ENCODE peak calls at places on chromosomes 11 and 22, in seven cellular contexts. L, E, P, U, H, K and Q are unnamed samples.

GRCh38 chr11:19311306-19312030 is 70.7 kb upstream of the E2F8 start:
- DNase-seq in L (no peak), E (peak; percentile 31), P (peak; percentile 13), U (peak; percentile 56), H (no peak), K (peak; percentile 71), Q (peak; percentile 50)

GRCh38 chr11:130588471-130588870 is 140.0 kb downstream of the ADAMTS15 start:
- DNase-seq in L (no peak), E (no peak), P (no peak), U (no peak), H (no peak), K (no peak), Q (no peak)

GRCh38 chr11:133078591-133079179 is 453.6 kb downstream of the OPCML start:
- DNase-seq in L (no peak), E (no peak), P (no peak), U (peak; percentile 60), H (no peak), K (peak; percentile 58), Q (peak; percentile 62)

GRCh38 chr22:40070701-40071100 is 75.9 kb downstream of the FAM83F start:
- DNase-seq in L (no peak), E (no peak), P (no peak), U (no peak), H (no peak), K (peak; percentile 3), Q (no peak)

GRCh38 chr11:6418958-6419611 is at the start of gene APBB1:
- DNase-seq in L (peak; percentile 95), E (no peak), P (no peak), U (no peak), H (peak; percentile 66), K (peak; percentile 60), Q (peak; percentile 86)

GRCh38 chr11:93902921-93903320 is 52.5 kb upstream of the VSTM5 start:
- DNase-seq in L (no peak), E (no peak), P (no peak), U (no peak), H (no peak), K (no peak), Q (no peak)

GRCh38 chr11:71977743-71978418 is 20.8 kb upstream of the IL18BP start:
- DNase-seq in L (no peak), E (peak; percentile 15), P (no peak), U (no peak), H (no peak), K (peak; percentile 68), Q (peak; percentile 48)

GRCh38 chr11:122556605-122557004 is 98.9 kb upstream of the UBASH3B start:
- DNase-seq in L (peak; percentile 81), E (no peak), P (no peak), U (no peak), H (peak; percentile 13), K (peak; percentile 43), Q (no peak)

GRCh38 chr11:67167086-67167485 is 48.0 kb downstream of the KDM2A start:
- DNase-seq in L (no peak), E (no peak), P (no peak), U (no peak), H (no peak), K (no peak), Q (no peak)

GRCh38 chr11:44005076-44005800 is 42.5 kb upstream of the ACCSL start:
- DNase-seq in L (no peak), E (no peak), P (no peak), U (peak; percentile 19), H (no peak), K (no peak), Q (no peak)

GRCh38 chr11:35111171-35112055 is 27.6 kb upstream of the CD44 start:
- DNase-seq in L (peak; percentile 16), E (no peak), P (peak; percentile 55), U (no peak), H (no peak), K (peak; percentile 94), Q (no peak)

GRCh38 chr11:21066030-21066429 is 396.6 kb downstream of the NELL1 start:
- DNase-seq in L (no peak), E (no peak), P (no peak), U (no peak), H (no peak), K (no peak), Q (no peak)

GRCh38 chr11:46348986-46349401 is 1.7 kb downstream of the DGKZ start:
- DNase-seq in L (no peak), E (no peak), P (no peak), U (no peak), H (no peak), K (no peak), Q (no peak)

GRCh38 chr11:88102595-88102929 is 72.7 kb downstream of the RAB38 start:
- DNase-seq in L (no peak), E (no peak), P (no peak), U (no peak), H (no peak), K (peak; percentile 36), Q (no peak)

GRCh38 chr11:33912405-33913361 is 20.8 kb upstream of the LMO2 start:
- DNase-seq in L (no peak), E (peak; percentile 10), P (peak; percentile 59), U (no peak), H (peak; percentile 80), K (peak; percentile 84), Q (peak; percentile 65)

GRCh38 chr11:36165638-36166389 is 123.4 kb downstream of the COMMD9 start:
- DNase-seq in L (no peak), E (no peak), P (no peak), U (no peak), H (no peak), K (no peak), Q (no peak)

GRCh38 chr11:35897019-35897418 is 46.8 kb upstream of the LDLRAD3 start:
- DNase-seq in L (no peak), E (no peak), P (no peak), U (no peak), H (no peak), K (peak; percentile 25), Q (no peak)

GRCh38 chr22:27825174-27825573 is 23.6 kb upstream of the MN1 start:
- DNase-seq in L (peak; percentile 73), E (no peak), P (no peak), U (no peak), H (no peak), K (no peak), Q (no peak)

GRCh38 chr22:39621826-39622225 is 51.3 kb downstream of the CACNA1I start:
- DNase-seq in L (no peak), E (no peak), P (no peak), U (no peak), H (no peak), K (no peak), Q (no peak)

GRCh38 chr22:44385781-44386180 is 73.0 kb upstream of the SHISAL1 start:
- DNase-seq in L (peak; percentile 47), E (no peak), P (no peak), U (no peak), H (no peak), K (no peak), Q (no peak)

GRCh38 chr11:32224580-32224979 is 133.7 kb downstream of the RCN1 start:
- DNase-seq in L (no peak), E (no peak), P (no peak), U (no peak), H (no peak), K (no peak), Q (no peak)

GRCh38 chr11:130144129-130144528 is 15.5 kb upstream of the ST14 start:
- DNase-seq in L (no peak), E (no peak), P (no peak), U (peak; percentile 77), H (no peak), K (no peak), Q (no peak)

GRCh38 chr11:117457031-117457785 is 129.6 kb downstream of the CEP164 start:
- DNase-seq in L (no peak), E (no peak), P (no peak), U (no peak), H (peak; percentile 65), K (no peak), Q (no peak)

GRCh38 chr11:117457835-117458234 is 130.2 kb downstream of the CEP164 start:
- DNase-seq in L (no peak), E (no peak), P (no peak), U (peak; percentile 25), H (no peak), K (no peak), Q (no peak)

GRCh38 chr11:117459121-117459978 is 131.7 kb downstream of the CEP164 start:
- DNase-seq in L (no peak), E (no peak), P (no peak), U (no peak), H (no peak), K (no peak), Q (no peak)

GRCh38 chr11:117459979-117460300 is 132.3 kb downstream of the CEP164 start:
- DNase-seq in L (no peak), E (no peak), P (no peak), U (no peak), H (no peak), K (no peak), Q (no peak)

GRCh38 chr11:117458275-117459120 is 130.8 kb downstream of the CEP164 start:
- DNase-seq in L (no peak), E (no peak), P (no peak), U (peak; percentile 36), H (peak; percentile 72), K (no peak), Q (peak; percentile 71)
- TF ChIP-seq CTCF in L (no peak), E (no peak), P (no peak), U (no peak), H (no peak), K (no peak), Q (no peak)

GRCh38 chr22:20170170-20170569 is 19.3 kb upstream of the CCDC188 start:
- DNase-seq in L (peak; percentile 57), E (no peak), P (no peak), U (no peak), H (no peak), K (no peak), Q (no peak)
- TF ChIP-seq CTCF in L (no peak), E (no peak), P (no peak), U (no peak), H (no peak), K (no peak), Q (no peak)

GRCh38 chr11:104338186-104338585 is 174.2 kb upstream of the PDGFD start:
- DNase-seq in L (no peak), E (no peak), P (no peak), U (no peak), H (no peak), K (no peak), Q (no peak)

GRCh38 chr11:104339383-104339831 is 175.5 kb upstream of the PDGFD start:
- DNase-seq in L (no peak), E (no peak), P (no peak), U (no peak), H (no peak), K (no peak), Q (no peak)

DNA sequence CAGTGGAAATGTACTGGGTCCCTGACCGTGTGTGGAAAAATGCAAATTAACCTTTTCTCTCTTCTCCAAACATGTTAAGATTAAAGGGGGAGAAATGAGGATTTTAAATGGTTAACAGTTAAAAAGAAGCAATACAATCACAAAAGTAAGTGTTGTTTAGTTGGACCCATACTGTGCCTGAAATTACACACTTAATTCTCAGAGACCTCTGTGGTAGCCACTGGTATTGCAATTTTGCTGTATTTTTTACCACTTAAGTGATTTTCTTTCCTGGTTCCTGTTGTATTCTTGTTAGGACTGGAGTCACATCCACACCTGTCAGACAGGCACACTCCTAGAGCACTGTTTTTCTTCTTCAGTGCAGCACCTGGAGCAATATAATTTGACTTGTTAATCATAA is 179.6 kb upstream of the PDGFD start:
- DNase-seq in L (no peak), E (peak; percentile 31), P (no peak), U (no peak), H (no peak), K (peak; percentile 17), Q (no peak)
- TF ChIP-seq CTCF in L (no peak), E (peak; percentile 48), P (peak; percentile 47), U (peak; percentile 46), H (peak; percentile 28), K (peak; percentile 35), Q (peak; percentile 4)

GRCh38 chr22:49861642-49862407 is 8.2 kb downstream of the ZBED4 start:
- DNase-seq in L (no peak), E (no peak), P (no peak), U (no peak), H (no peak), K (peak; percentile 29), Q (no peak)
- TF ChIP-seq CTCF in L (no peak), E (no peak), P (no peak), U (no peak), H (no peak), K (no peak), Q (no peak)